ENCODE peak calls at places on chromosome 11, in ten cellular contexts. One of them, this sample, is unnamed.

GRCh38 chr11:125001073-125001764 is 47.2 kb downstream of the CCDC15 start:
- DNase-seq in A549: no peak
- DNase-seq in esophagus squamous epithelium: no peak
- DNase-seq in stomach: no peak
- DNase-seq in tibial nerve: no peak
- DNase-seq in body of pancreas: no peak
- DNase-seq in K562: no peak
- DNase-seq in HCT116: no peak
- DNase-seq in heart left ventricle: no peak
- DNase-seq in adrenal gland: no peak
- DNase-seq in this sample: no peak

GRCh38 chr11:57480409-57481137 is 20.2 kb downstream of the RTN4RL2 start:
- DNase-seq in body of pancreas: peak; percentile 69
- DNase-seq in adrenal gland: peak; percentile 66
- DNase-seq in stomach: peak; percentile 78
- DNase-seq in A549: peak; percentile 91
- DNase-seq in K562: peak; percentile 77
- DNase-seq in tibial nerve: peak; percentile 53
- DNase-seq in heart left ventricle: peak; percentile 62
- DNase-seq in esophagus squamous epithelium: no peak
- DNase-seq in HCT116: no peak
- DNase-seq in this sample: no peak

GRCh38 chr11:125923012-125923579 is 18.8 kb downstream of the DDX25 start:
- DNase-seq in body of pancreas: peak; percentile 77
- DNase-seq in A549: peak; percentile 65
- DNase-seq in HCT116: peak; percentile 77
- DNase-seq in adrenal gland: peak; percentile 63
- DNase-seq in heart left ventricle: peak; percentile 53
- DNase-seq in esophagus squamous epithelium: no peak
- DNase-seq in stomach: peak; percentile 63
- DNase-seq in K562: peak; percentile 72
- DNase-seq in tibial nerve: peak; percentile 45
- DNase-seq in this sample: peak; percentile 91

GRCh38 chr11:76588455-76589325 is 81.9 kb downstream of the LRRC32 start:
- DNase-seq in HCT116: no peak
- DNase-seq in heart left ventricle: peak; percentile 81
- DNase-seq in K562: no peak
- DNase-seq in A549: no peak
- DNase-seq in tibial nerve: no peak
- DNase-seq in esophagus squamous epithelium: no peak
- DNase-seq in body of pancreas: peak; percentile 60
- DNase-seq in adrenal gland: no peak
- DNase-seq in stomach: peak; percentile 42
- DNase-seq in this sample: peak; percentile 92

GRCh38 chr11:23974046-23974445 is 522.8 kb upstream of the LUZP2 start:
- DNase-seq in stomach: no peak
- DNase-seq in body of pancreas: no peak
- DNase-seq in HCT116: no peak
- DNase-seq in adrenal gland: no peak
- DNase-seq in heart left ventricle: no peak
- DNase-seq in A549: no peak
- DNase-seq in K562: no peak
- DNase-seq in tibial nerve: no peak
- DNase-seq in esophagus squamous epithelium: no peak
- DNase-seq in this sample: no peak

GRCh38 chr11:14065153-14065552 is 102.6 kb downstream of the SPON1 start:
- DNase-seq in HCT116: no peak
- DNase-seq in stomach: no peak
- DNase-seq in adrenal gland: no peak
- DNase-seq in A549: no peak
- DNase-seq in K562: no peak
- DNase-seq in esophagus squamous epithelium: no peak
- DNase-seq in tibial nerve: no peak
- DNase-seq in heart left ventricle: no peak
- DNase-seq in body of pancreas: no peak
- DNase-seq in this sample: no peak

GRCh38 chr11:32432565-32433248 is 2.6 kb downstream of the WT1 start:
- DNase-seq in body of pancreas: no peak
- DNase-seq in A549: no peak
- DNase-seq in stomach: no peak
- DNase-seq in tibial nerve: no peak
- DNase-seq in adrenal gland: no peak
- DNase-seq in heart left ventricle: no peak
- DNase-seq in HCT116: no peak
- DNase-seq in esophagus squamous epithelium: no peak
- DNase-seq in K562: peak; percentile 34
- DNase-seq in this sample: no peak

GRCh38 chr11:119904636-119905035 is 175.6 kb upstream of the NECTIN1 start:
- DNase-seq in esophagus squamous epithelium: no peak
- DNase-seq in heart left ventricle: no peak
- DNase-seq in adrenal gland: no peak
- DNase-seq in stomach: peak; percentile 85
- DNase-seq in A549: no peak
- DNase-seq in K562: no peak
- DNase-seq in tibial nerve: no peak
- DNase-seq in body of pancreas: peak; percentile 33
- DNase-seq in HCT116: no peak
- DNase-seq in this sample: no peak

GRCh38 chr11:71272161-71272560 is 19.8 kb upstream of the SHANK2 start:
- DNase-seq in stomach: no peak
- DNase-seq in K562: no peak
- DNase-seq in esophagus squamous epithelium: no peak
- DNase-seq in body of pancreas: no peak
- DNase-seq in HCT116: no peak
- DNase-seq in heart left ventricle: no peak
- DNase-seq in A549: no peak
- DNase-seq in tibial nerve: no peak
- DNase-seq in adrenal gland: no peak
- DNase-seq in this sample: no peak

GRCh38 chr11:91981995-91982394 is 242.6 kb upstream of the FAT3 start:
- DNase-seq in adrenal gland: peak; percentile 57
- DNase-seq in esophagus squamous epithelium: no peak
- DNase-seq in heart left ventricle: peak; percentile 71
- DNase-seq in stomach: no peak
- DNase-seq in A549: peak; percentile 4
- DNase-seq in tibial nerve: peak; percentile 13
- DNase-seq in body of pancreas: peak; percentile 67
- DNase-seq in K562: no peak
- DNase-seq in HCT116: no peak
- DNase-seq in this sample: no peak

GRCh38 chr11:1916986-1917522 is 2.4 kb upstream of the TNNT3 start:
- DNase-seq in HCT116: no peak
- DNase-seq in adrenal gland: no peak
- DNase-seq in stomach: no peak
- DNase-seq in A549: no peak
- DNase-seq in K562: no peak
- DNase-seq in heart left ventricle: no peak
- DNase-seq in tibial nerve: peak; percentile 11
- DNase-seq in esophagus squamous epithelium: no peak
- DNase-seq in body of pancreas: no peak
- DNase-seq in this sample: no peak

GRCh38 chr11:31940396-31941037 is 129.4 kb upstream of the PAX6 start:
- DNase-seq in K562: no peak
- DNase-seq in body of pancreas: peak; percentile 10
- DNase-seq in adrenal gland: no peak
- DNase-seq in tibial nerve: no peak
- DNase-seq in esophagus squamous epithelium: no peak
- DNase-seq in HCT116: no peak
- DNase-seq in heart left ventricle: peak; percentile 54
- DNase-seq in A549: no peak
- DNase-seq in stomach: no peak
- DNase-seq in this sample: no peak

GRCh38 chr11:76891285-76891684 is 30.6 kb downstream of the ACER3 start:
- DNase-seq in esophagus squamous epithelium: no peak
- DNase-seq in stomach: no peak
- DNase-seq in adrenal gland: no peak
- DNase-seq in K562: no peak
- DNase-seq in heart left ventricle: no peak
- DNase-seq in HCT116: no peak
- DNase-seq in tibial nerve: no peak
- DNase-seq in A549: no peak
- DNase-seq in body of pancreas: no peak
- DNase-seq in this sample: no peak

GRCh38 chr11:13440100-13440855 is 22.7 kb downstream of the BTBD10 start:
- DNase-seq in K562: no peak
- DNase-seq in stomach: no peak
- DNase-seq in heart left ventricle: no peak
- DNase-seq in A549: peak; percentile 58
- DNase-seq in HCT116: peak; percentile 3
- DNase-seq in body of pancreas: peak; percentile 56
- DNase-seq in tibial nerve: no peak
- DNase-seq in adrenal gland: peak; percentile 51
- DNase-seq in esophagus squamous epithelium: no peak
- DNase-seq in this sample: no peak

DNA sequence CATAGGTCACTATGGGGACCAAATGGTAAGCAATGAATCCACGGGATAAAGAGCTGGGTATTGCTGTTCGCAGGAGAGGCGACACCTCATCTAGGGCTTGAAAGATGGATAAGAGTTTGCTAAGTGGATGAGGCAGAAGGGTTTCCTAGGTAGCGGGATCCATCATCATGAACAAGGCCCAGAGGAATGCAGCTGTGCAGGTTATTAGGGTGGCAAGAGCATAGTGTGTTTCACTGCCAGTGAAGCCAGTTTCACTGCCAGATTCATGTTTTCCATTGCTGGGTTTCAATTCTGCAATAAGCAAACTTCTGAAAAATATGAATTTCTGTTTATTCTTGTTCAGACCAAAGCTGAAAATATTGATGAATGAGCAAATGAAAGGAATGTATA is 27.2 kb downstream of the WEE1 start:
- DNase-seq in adrenal gland: no peak
- DNase-seq in K562: no peak
- DNase-seq in heart left ventricle: no peak
- DNase-seq in A549: no peak
- DNase-seq in tibial nerve: no peak
- DNase-seq in esophagus squamous epithelium: no peak
- DNase-seq in stomach: no peak
- DNase-seq in body of pancreas: no peak
- DNase-seq in HCT116: peak; percentile 35
- DNase-seq in this sample: peak; percentile 14
- H3K4me3 ChIP-seq in adrenal gland: no peak overlapping the region
- H3K4me3 ChIP-seq in K562: no peak overlapping the region
- H3K4me3 ChIP-seq in heart left ventricle: no peak overlapping the region
- H3K4me3 ChIP-seq in A549: no peak overlapping the region
- H3K4me3 ChIP-seq in tibial nerve: no peak overlapping the region
- H3K4me3 ChIP-seq in esophagus squamous epithelium: no peak overlapping the region
- H3K4me3 ChIP-seq in stomach: no peak overlapping the region
- H3K4me3 ChIP-seq in body of pancreas: no peak overlapping the region
- H3K4me3 ChIP-seq in HCT116: no peak overlapping the region
- H3K4me3 ChIP-seq in this sample: no peak overlapping the region

GRCh38 chr11:67468509-67468834 is 579 bp downstream of the TMEM134 start:
- DNase-seq in esophagus squamous epithelium: no peak
- DNase-seq in K562: no peak
- DNase-seq in A549: no peak
- DNase-seq in adrenal gland: peak; percentile 61
- DNase-seq in body of pancreas: no peak
- DNase-seq in HCT116: no peak
- DNase-seq in heart left ventricle: no peak
- DNase-seq in tibial nerve: no peak
- DNase-seq in stomach: no peak
- DNase-seq in this sample: no peak

GRCh38 chr11:67468056-67468455 is 995 bp downstream of the TMEM134 start:
- DNase-seq in body of pancreas: peak; percentile 94
- DNase-seq in tibial nerve: no peak
- DNase-seq in A549: no peak
- DNase-seq in esophagus squamous epithelium: no peak
- DNase-seq in stomach: peak; percentile 96
- DNase-seq in adrenal gland: peak; percentile 66
- DNase-seq in HCT116: no peak
- DNase-seq in K562: no peak
- DNase-seq in heart left ventricle: no peak
- DNase-seq in this sample: no peak

GRCh38 chr11:67466962-67467771 is 1.9 kb downstream of the TMEM134 start:
- DNase-seq in K562: no peak
- DNase-seq in heart left ventricle: no peak
- DNase-seq in tibial nerve: no peak
- DNase-seq in esophagus squamous epithelium: no peak
- DNase-seq in A549: no peak
- DNase-seq in HCT116: no peak
- DNase-seq in adrenal gland: peak; percentile 28
- DNase-seq in body of pancreas: no peak
- DNase-seq in stomach: no peak
- DNase-seq in this sample: no peak

GRCh38 chr11:67470337-67471002 is 1.4 kb upstream of the TMEM134 start:
- DNase-seq in body of pancreas: no peak
- DNase-seq in A549: no peak
- DNase-seq in adrenal gland: no peak
- DNase-seq in stomach: no peak
- DNase-seq in K562: no peak
- DNase-seq in tibial nerve: no peak
- DNase-seq in esophagus squamous epithelium: no peak
- DNase-seq in heart left ventricle: no peak
- DNase-seq in HCT116: no peak
- DNase-seq in this sample: no peak

GRCh38 chr11:67468835-67469811 is at the start of gene TMEM134:
- DNase-seq in stomach: peak; percentile 94
- DNase-seq in A549: peak; percentile 81
- DNase-seq in K562: peak; percentile 94
- DNase-seq in HCT116: peak; percentile 82
- DNase-seq in tibial nerve: peak; percentile 84
- DNase-seq in adrenal gland: peak; percentile 95
- DNase-seq in heart left ventricle: peak; percentile 95
- DNase-seq in esophagus squamous epithelium: peak; percentile 38
- DNase-seq in body of pancreas: peak; percentile 93
- DNase-seq in this sample: peak; percentile 97
- TF ChIP-seq POLR2A in stomach: no peak
- TF ChIP-seq POLR2A in A549: peak; percentile 73
- TF ChIP-seq POLR2A in K562: peak; percentile 82
- TF ChIP-seq POLR2A in HCT116: peak; percentile 88
- TF ChIP-seq POLR2A in tibial nerve: peak; percentile 74
- TF ChIP-seq POLR2A in adrenal gland: peak; percentile 77
- TF ChIP-seq POLR2A in heart left ventricle: no peak
- TF ChIP-seq POLR2A in esophagus squamous epithelium: peak; percentile 89
- TF ChIP-seq POLR2A in body of pancreas: peak; percentile 92
- TF ChIP-seq POLR2A in this sample: peak; percentile 41

DNA sequence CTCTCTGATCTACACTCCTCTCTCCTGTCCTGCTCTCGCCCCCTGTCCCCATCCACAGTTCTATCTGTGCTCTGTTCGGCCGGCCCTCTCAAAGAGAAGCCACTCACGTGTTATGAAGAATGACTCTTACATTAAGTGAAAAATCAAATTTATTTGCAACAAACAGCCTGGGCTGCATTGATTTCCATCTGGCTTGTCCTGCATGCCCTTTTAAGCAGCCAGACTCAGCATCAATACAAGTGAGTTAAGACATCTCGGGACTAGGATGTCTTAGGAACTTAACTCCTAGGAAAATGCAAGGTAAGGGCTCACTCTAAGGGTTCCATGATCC is 373.5 kb downstream of the TENM4 start:
- DNase-seq in A549: no peak
- DNase-seq in adrenal gland: no peak
- DNase-seq in K562: no peak
- DNase-seq in body of pancreas: no peak
- DNase-seq in esophagus squamous epithelium: no peak
- DNase-seq in heart left ventricle: no peak
- DNase-seq in tibial nerve: no peak
- DNase-seq in stomach: no peak
- DNase-seq in HCT116: no peak
- DNase-seq in this sample: no peak
- H3K4me3 ChIP-seq in A549: no peak overlapping the region
- H3K4me3 ChIP-seq in adrenal gland: no peak overlapping the region
- H3K4me3 ChIP-seq in K562: no peak overlapping the region
- H3K4me3 ChIP-seq in body of pancreas: no peak overlapping the region
- H3K4me3 ChIP-seq in esophagus squamous epithelium: no peak overlapping the region
- H3K4me3 ChIP-seq in heart left ventricle: no peak overlapping the region
- H3K4me3 ChIP-seq in tibial nerve: no peak overlapping the region
- H3K4me3 ChIP-seq in stomach: no peak overlapping the region
- H3K4me3 ChIP-seq in HCT116: no peak overlapping the region
- H3K4me3 ChIP-seq in this sample: no peak overlapping the region

GRCh38 chr11:123060265-123061000 is 1.5 kb downstream of the HSPA8 start:
- DNase-seq in heart left ventricle: no peak
- DNase-seq in K562: no peak
- DNase-seq in adrenal gland: no peak
- DNase-seq in stomach: no peak
- DNase-seq in body of pancreas: no peak
- DNase-seq in esophagus squamous epithelium: no peak
- DNase-seq in A549: no peak
- DNase-seq in tibial nerve: no peak
- DNase-seq in HCT116: no peak
- DNase-seq in this sample: no peak
- TF ChIP-seq POLR2A in heart left ventricle: no peak
- TF ChIP-seq POLR2A in K562: no peak
- TF ChIP-seq POLR2A in adrenal gland: no peak
- TF ChIP-seq POLR2A in stomach: no peak
- TF ChIP-seq POLR2A in body of pancreas: no peak
- TF ChIP-seq POLR2A in esophagus squamous epithelium: no peak
- TF ChIP-seq POLR2A in A549: no peak
- TF ChIP-seq POLR2A in tibial nerve: no peak
- TF ChIP-seq POLR2A in HCT116: no peak
- TF ChIP-seq POLR2A in this sample: no peak

This sample was measured in esophagus muscularis mucosa.